ENCODE peak calls at places on chromosomes 5 and 9, in five cellular contexts. R, E, F, Z and B are unnamed samples.

GRCh38 chr9:128575469-128575868 is 23.1 kb downstream of the SPTAN1 start:
- DNase-seq in E (no peak), Z (no peak), F (no peak), R (peak), B (no peak)

GRCh38 chr5:82396871-82397514 is 118.8 kb upstream of the RPS23 start:
- DNase-seq in Z (peak), E (peak), R (peak), F (peak), B (peak)

GRCh38 chr5:112532654-112533314 is 113.7 kb upstream of the EPB41L4A start:
- DNase-seq in F (no peak), Z (no peak), R (no peak), E (no peak), B (no peak)

GRCh38 chr5:30804739-30805313 is 388.7 kb upstream of the CDH6 start:
- DNase-seq in E (no peak), Z (no peak), F (no peak), R (peak), B (no peak)

GRCh38 chr5:146722361-146722779 is 156.2 kb downstream of the PPP2R2B start:
- DNase-seq in F (no peak), Z (no peak), E (no peak), R (peak), B (no peak)

GRCh38 chr5:169085656-169086055 is 215.3 kb downstream of the SLIT3 start:
- DNase-seq in R (no peak), F (no peak), Z (no peak), E (no peak), B (no peak)

GRCh38 chr9:131981116-131981847 is 98.4 kb downstream of the MED27 start:
- DNase-seq in Z (no peak), E (no peak), R (peak), F (no peak), B (no peak)

GRCh38 chr9:31996331-31996730 is 388.1 kb upstream of the ACO1 start:
- DNase-seq in Z (no peak), E (no peak), R (peak), F (no peak), B (no peak)

GRCh38 chr9:109953813-109954489 is 174.0 kb downstream of the PALM2AKAP2 start:
- DNase-seq in F (no peak), E (no peak), R (no peak), Z (no peak), B (no peak)

GRCh38 chr5:38758774-38759423 is 86.9 kb upstream of the OSMR start:
- DNase-seq in F (no peak), R (peak), E (no peak), Z (no peak), B (no peak)

GRCh38 chr9:82035332-82035731 is 46.8 kb downstream of the SPATA31D1 start:
- DNase-seq in R (no peak), Z (no peak), F (no peak), E (no peak), B (no peak)

GRCh38 chr9:78903581-78903980 is 606.7 kb downstream of the PSAT1 start:
- DNase-seq in R (no peak), Z (peak), E (no peak), F (no peak), B (no peak)

GRCh38 chr5:37198066-37198465 is 51.1 kb downstream of the CPLANE1 start:
- DNase-seq in Z (no peak), R (no peak), F (no peak), E (no peak), B (no peak)

GRCh38 chr9:121893787-121894186 is 199.3 kb downstream of the TTLL11 start:
- DNase-seq in F (no peak), R (no peak), Z (no peak), E (no peak), B (no peak)